ENCODE peak calls at places on chromosomes 2 and 18, in five cellular contexts. Q is A673, F is endodermal cell, M is B cell, C is AG10803. J is an unnamed sample.

GRCh38 chr2:18915227-18915626 is 325.9 kb upstream of the NT5C1B start:
- DNase-seq in Q (no peak), F (no peak), M (no peak), C (no peak), J (no peak)

GRCh38 chr2:238446371-238446770 is 19.6 kb downstream of the ASB1 start:
- DNase-seq in Q (no peak), F (no peak), M (no peak), C (no peak), J (no peak)

GRCh38 chr18:3664563-3665178 is 214.7 kb downstream of the TGIF1 start:
- DNase-seq in Q (peak; percentile 64), F (peak; percentile 64), M (no peak), C (no peak), J (peak; percentile 67)

GRCh38 chr2:101006065-101006715 is 4.1 kb downstream of the RPL31 start:
- DNase-seq in Q (no peak), F (no peak), M (no peak), C (no peak), J (no peak)

GRCh38 chr18:3135536-3135935 is 84.2 kb downstream of the MYOM1 start:
- DNase-seq in Q (no peak), F (no peak), M (no peak), C (no peak), J (no peak)

GRCh38 chr2:18551623-18552022 is 8.8 kb downstream of the RDH14 start:
- DNase-seq in Q (peak; percentile 6), F (no peak), M (no peak), C (peak; percentile 19), J (no peak)

GRCh38 chr18:69365658-69366057 is 35.0 kb upstream of the DOK6 start:
- DNase-seq in Q (no peak), F (peak; percentile 74), M (no peak), C (no peak), J (no peak)

GRCh38 chr2:37643102-37644078 is 28.1 kb downstream of the CDC42EP3 start:
- DNase-seq in Q (peak; percentile 50), F (no peak), M (no peak), C (no peak), J (no peak)

GRCh38 chr2:178194600-178195389 is 483 bp downstream of the OSBPL6 start:
- DNase-seq in Q (peak; percentile 78), F (peak; percentile 89), M (peak; percentile 27), C (peak; percentile 60), J (no peak)
- TF ChIP-seq CTCF in Q (no peak), F (no peak), M (no peak), C (no peak), J (no peak)

DNA sequence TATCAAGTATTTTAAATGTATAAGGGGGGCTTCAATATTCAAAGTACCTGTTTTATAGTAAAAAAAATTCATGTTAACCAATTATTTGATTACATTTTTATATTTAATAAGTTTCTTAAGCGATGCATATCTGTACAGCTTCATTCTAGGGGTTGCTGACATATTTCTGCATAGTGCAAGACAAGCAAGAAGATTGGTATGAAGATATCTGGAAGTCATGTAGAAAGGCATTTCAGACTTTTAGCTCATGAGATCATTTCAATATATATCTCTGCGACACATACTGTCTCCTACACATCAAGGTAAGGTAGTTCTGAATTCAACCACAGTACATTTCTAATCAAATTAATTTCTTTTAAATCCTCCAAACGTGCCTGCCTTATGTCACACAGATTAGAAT is 73.1 kb downstream of the MEMO1 start:
- DNase-seq in Q (no peak), F (no peak), M (no peak), C (peak; percentile 31), J (no peak)
- TF ChIP-seq CTCF in Q (no peak), F (no peak), M (no peak), C (no peak), J (no peak)

DNA sequence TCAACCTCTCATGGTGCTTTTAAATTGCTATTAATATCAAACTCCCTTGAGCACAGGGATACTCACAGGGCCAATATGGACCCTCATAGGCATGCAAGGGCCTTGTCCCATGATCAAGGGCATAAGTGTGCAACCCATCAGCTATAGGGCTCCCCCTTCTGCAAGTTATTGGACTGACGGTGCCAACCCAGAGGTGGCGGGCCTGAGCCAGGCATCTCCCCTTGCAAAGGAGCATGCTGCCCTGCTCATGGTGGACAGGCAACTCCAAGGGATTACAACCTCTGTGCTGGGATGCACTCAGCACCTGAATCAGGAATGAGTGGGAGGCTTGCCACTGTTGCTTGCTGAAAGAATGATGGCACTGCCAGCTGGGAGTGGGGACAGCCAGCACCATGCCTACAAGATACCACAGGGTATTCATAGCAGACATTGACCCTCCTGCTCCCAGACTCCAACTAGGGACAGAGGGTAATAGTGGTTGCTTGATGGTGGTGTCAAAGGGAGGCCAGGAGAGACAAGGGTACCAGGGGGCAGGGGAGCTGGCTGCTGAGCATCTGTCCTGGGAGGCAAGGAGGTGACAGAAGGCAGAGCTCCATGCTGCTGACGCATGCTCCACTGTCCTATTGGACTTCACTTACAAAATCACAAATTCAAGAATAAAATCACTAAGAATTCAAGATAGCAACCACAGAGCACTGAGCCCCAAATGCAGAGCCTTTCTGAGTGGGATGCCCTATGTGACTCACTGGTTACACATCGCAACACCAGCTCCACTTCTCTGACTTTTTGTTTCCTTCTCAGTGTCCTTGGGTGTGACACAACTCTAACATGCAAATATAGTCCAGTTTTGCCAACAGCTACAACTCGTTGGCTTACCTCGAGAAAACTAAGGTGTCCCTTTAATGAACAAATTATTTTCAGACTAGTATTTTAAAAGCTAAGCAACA is 157.1 kb upstream of the CCDC150 start:
- DNase-seq in Q (no peak), F (no peak), M (no peak), C (peak; percentile 65), J (no peak)
- TF ChIP-seq CTCF in Q (no peak), F (peak; percentile 24), M (no peak), C (no peak), J (no peak)

GRCh38 chr2:231568098-231568784 is 24.4 kb upstream of the TEX44 start:
- DNase-seq in Q (no peak), F (peak; percentile 54), M (no peak), C (no peak), J (no peak)

GRCh38 chr2:231565915-231566594 is 26.6 kb upstream of the TEX44 start:
- DNase-seq in Q (no peak), F (no peak), M (no peak), C (no peak), J (no peak)

GRCh38 chr2:231568785-231569435 is 23.8 kb upstream of the TEX44 start:
- DNase-seq in Q (no peak), F (no peak), M (no peak), C (no peak), J (no peak)

GRCh38 chr2:231567159-231567558 is 25.5 kb upstream of the TEX44 start:
- DNase-seq in Q (no peak), F (no peak), M (no peak), C (no peak), J (no peak)

DNA sequence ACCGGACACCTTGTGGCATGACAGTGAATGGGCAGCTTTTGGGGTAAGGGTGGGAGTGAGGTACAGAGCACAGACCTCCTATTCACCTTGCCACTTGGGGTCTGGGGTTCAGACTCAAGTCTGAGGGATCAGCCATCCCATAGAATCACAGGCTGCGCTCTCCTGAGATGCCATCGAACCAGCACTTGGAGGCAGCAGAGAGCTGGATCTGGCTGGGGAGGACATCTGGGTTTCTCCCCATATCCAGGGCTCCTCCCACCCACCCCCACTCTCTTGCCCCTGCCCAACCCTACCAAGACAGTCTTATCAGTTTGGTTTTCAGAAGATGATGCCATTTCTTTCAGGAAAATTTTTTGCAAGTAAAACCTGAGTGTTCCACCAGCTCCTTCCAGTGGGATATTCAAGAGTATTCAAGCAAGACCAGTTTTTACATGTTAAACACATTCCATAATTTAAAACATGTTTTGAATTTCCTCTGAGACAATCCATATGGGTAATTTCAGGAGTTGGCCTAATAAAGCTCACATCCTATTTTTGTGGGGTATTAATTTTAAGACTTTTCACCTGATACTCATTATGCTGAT is 29.2 kb upstream of the TEX44 start:
- DNase-seq in Q (peak; percentile 71), F (peak; percentile 88), M (no peak), C (peak; percentile 46), J (peak; percentile 60)
- TF ChIP-seq CTCF in Q (peak; percentile 64), F (peak; percentile 85), M (no peak), C (peak; percentile 80), J (peak; percentile 78)